ENCODE peak calls at places on chromosome 2, in five cellular contexts. L is K562, X is HepG2, T is GM12878, J is H1. M is an unnamed sample.

GRCh38 chr2:179837408-179837807 is 24.0 kb downstream of the ZNF385B start:
- DNase-seq in T (no peak), X (peak), J (no peak), L (no peak), M (no peak)

GRCh38 chr2:240400319-240401161 is 34.9 kb upstream of the GPC1 start:
- DNase-seq in T (no peak), X (no peak), J (no peak), L (no peak), M (no peak)

GRCh38 chr2:12457831-12458230 is 258.9 kb upstream of the TRIB2 start:
- DNase-seq in T (no peak), X (no peak), J (no peak), L (no peak), M (no peak)

GRCh38 chr2:169868951-169869350 is 41.7 kb downstream of the UBR3 start:
- DNase-seq in J (no peak), L (no peak), T (no peak), X (no peak), M (no peak)

GRCh38 chr2:184053326-184053725 is 545.0 kb upstream of the ZNF804A start:
- DNase-seq in L (no peak), J (no peak), X (no peak), T (no peak), M (no peak)

GRCh38 chr2:2331905-2332280 is 818 bp upstream of the MYT1L start:
- DNase-seq in J (peak), X (no peak), L (no peak), T (no peak), M (peak)

GRCh38 chr2:111176388-111176787 is 55.7 kb downstream of the BCL2L11 start:
- DNase-seq in J (no peak), X (peak), T (no peak), L (no peak), M (no peak)

GRCh38 chr2:236887519-236887918 is 198.2 kb upstream of the COPS8 start:
- DNase-seq in T (no peak), X (no peak), L (no peak), J (peak), M (no peak)

GRCh38 chr2:129467941-129468340 is 511.5 kb upstream of the RAB6C start:
- DNase-seq in J (no peak), L (no peak), X (no peak), T (no peak), M (no peak)

GRCh38 chr2:148874868-148875341 is at the start of gene KIF5C:
- DNase-seq in L (peak), J (peak), X (peak), T (peak), M (peak)

GRCh38 chr2:62207480-62207879 is 11.6 kb downstream of the B3GNT2 start:
- DNase-seq in T (no peak), L (no peak), J (no peak), X (no peak), M (no peak)

GRCh38 chr2:167908786-167909185 is 338.6 kb downstream of the STK39 start:
- DNase-seq in L (no peak), J (no peak), T (no peak), X (no peak), M (no peak)

GRCh38 chr2:43762286-43762685 is 11.6 kb upstream of the DYNC2LI1 start:
- DNase-seq in X (no peak), J (no peak), T (no peak), L (no peak), M (no peak)

GRCh38 chr2:45505138-45505537 is 105.9 kb downstream of the SRBD1 start:
- DNase-seq in X (no peak), L (no peak), J (no peak), T (no peak), M (no peak)

GRCh38 chr2:959453-959852 is 8.8 kb downstream of the SNTG2 start:
- DNase-seq in L (no peak), J (no peak), X (no peak), T (no peak), M (no peak)

GRCh38 chr2:108304975-108305374 is 16.3 kb downstream of the SULT1C2 start:
- DNase-seq in L (no peak), J (no peak), X (no peak), T (peak), M (no peak)

GRCh38 chr2:158973111-158973510 is 4.7 kb downstream of the TANC1 start:
- DNase-seq in T (no peak), X (no peak), J (no peak), L (no peak), M (no peak)

GRCh38 chr2:234996467-234997270 is 44.9 kb downstream of the SH3BP4 start:
- DNase-seq in J (peak), T (no peak), X (peak), L (no peak), M (peak)

GRCh38 chr2:67340118-67341011 is 56.8 kb upstream of the ETAA1 start:
- DNase-seq in J (peak), T (no peak), L (no peak), X (no peak), M (no peak)

GRCh38 chr2:197450485-197450884 is 2.9 kb upstream of the COQ10B start:
- DNase-seq in X (no peak), T (no peak), L (no peak), J (no peak), M (no peak)

GRCh38 chr2:182018218-182018617 is 32.6 kb downstream of the PPP1R1C start:
- DNase-seq in J (no peak), L (no peak), T (no peak), X (no peak), M (no peak)

GRCh38 chr2:240642061-240642805 is 17.0 kb downstream of the GPR35 start:
- DNase-seq in T (no peak), L (no peak), J (no peak), X (no peak), M (no peak)

GRCh38 chr2:43333656-43334144 is 107.3 kb upstream of the ZFP36L2 start:
- DNase-seq in J (no peak), T (no peak), X (no peak), L (no peak), M (no peak)

GRCh38 chr2:160892204-160892603 is 268.0 kb upstream of the TANK start:
- DNase-seq in L (no peak), T (no peak), X (no peak), J (no peak), M (no peak)

GRCh38 chr2:149990965-149991364 is 403.4 kb upstream of the MMADHC start:
- DNase-seq in T (no peak), X (no peak), J (no peak), L (no peak), M (no peak)

GRCh38 chr2:44951714-44952113 is 10.2 kb downstream of the SIX3 start:
- DNase-seq in T (no peak), X (no peak), J (no peak), L (no peak), M (no peak)

GRCh38 chr2:146312899-146313298 is 1531.9 kb upstream of the ACVR2A start:
- DNase-seq in L (no peak), J (no peak), T (no peak), X (no peak), M (no peak)

GRCh38 chr2:36780231-36780808 is 83.8 kb downstream of the VIT start:
- DNase-seq in J (no peak), T (peak), L (peak), X (peak), M (no peak)

DNA sequence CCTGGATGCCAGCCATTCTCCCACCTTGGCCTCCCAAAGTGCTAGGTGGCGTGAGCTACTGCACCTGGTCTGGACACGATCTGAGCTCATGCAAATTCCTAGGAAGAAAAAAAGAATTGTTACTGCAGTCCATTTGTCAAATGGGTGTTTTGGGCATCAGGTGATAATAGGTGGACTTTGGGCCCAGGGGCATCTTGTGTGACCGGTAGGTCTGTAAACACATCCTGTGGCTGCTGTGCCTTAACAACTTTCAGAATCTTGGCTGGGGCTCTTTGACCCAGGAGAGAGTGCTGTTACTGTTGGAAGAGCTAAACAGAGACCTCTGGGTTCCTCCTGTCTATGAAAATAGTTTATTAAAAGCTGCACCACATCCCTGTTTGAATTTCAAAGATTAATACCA is 34.9 kb upstream of the TFCP2L1 start:
- DNase-seq in J (no peak), T (no peak), L (no peak), X (no peak), M (no peak)
- TF ChIP-seq ATF2 in J (no peak), T (no peak), L (no peak), X (no peak), M (no peak)

GRCh38 chr2:187594801-187595200 is 40.6 kb upstream of the TFPI start:
- DNase-seq in L (no peak), X (no peak), T (no peak), J (no peak), M (no peak)

GRCh38 chr2:187593098-187593497 is 38.9 kb upstream of the TFPI start:
- DNase-seq in T (no peak), J (no peak), L (no peak), X (no peak), M (no peak)

GRCh38 chr2:187590175-187590574 is 35.9 kb upstream of the TFPI start:
- DNase-seq in T (no peak), J (no peak), X (no peak), L (no peak), M (no peak)

GRCh38 chr2:187593697-187594096 is 39.5 kb upstream of the TFPI start:
- DNase-seq in L (no peak), J (no peak), T (no peak), X (no peak), M (no peak)
- TF ChIP-seq ATF2 in L (no peak), J (no peak), T (no peak), X (no peak), M (no peak)

GRCh38 chr2:38602136-38602731 is 494 bp downstream of the HNRNPLL start:
- DNase-seq in T (no peak), L (no peak), J (peak), X (no peak), M (peak)

GRCh38 chr2:38600242-38600891 is 2.4 kb downstream of the HNRNPLL start:
- DNase-seq in X (peak), J (no peak), L (no peak), T (no peak), M (no peak)

GRCh38 chr2:38601061-38601460 is 1.7 kb downstream of the HNRNPLL start:
- DNase-seq in T (no peak), L (no peak), X (no peak), J (no peak), M (no peak)

GRCh38 chr2:38602732-38603401 is at the start of gene HNRNPLL:
- DNase-seq in T (no peak), X (peak), L (peak), J (peak), M (peak)

DNA sequence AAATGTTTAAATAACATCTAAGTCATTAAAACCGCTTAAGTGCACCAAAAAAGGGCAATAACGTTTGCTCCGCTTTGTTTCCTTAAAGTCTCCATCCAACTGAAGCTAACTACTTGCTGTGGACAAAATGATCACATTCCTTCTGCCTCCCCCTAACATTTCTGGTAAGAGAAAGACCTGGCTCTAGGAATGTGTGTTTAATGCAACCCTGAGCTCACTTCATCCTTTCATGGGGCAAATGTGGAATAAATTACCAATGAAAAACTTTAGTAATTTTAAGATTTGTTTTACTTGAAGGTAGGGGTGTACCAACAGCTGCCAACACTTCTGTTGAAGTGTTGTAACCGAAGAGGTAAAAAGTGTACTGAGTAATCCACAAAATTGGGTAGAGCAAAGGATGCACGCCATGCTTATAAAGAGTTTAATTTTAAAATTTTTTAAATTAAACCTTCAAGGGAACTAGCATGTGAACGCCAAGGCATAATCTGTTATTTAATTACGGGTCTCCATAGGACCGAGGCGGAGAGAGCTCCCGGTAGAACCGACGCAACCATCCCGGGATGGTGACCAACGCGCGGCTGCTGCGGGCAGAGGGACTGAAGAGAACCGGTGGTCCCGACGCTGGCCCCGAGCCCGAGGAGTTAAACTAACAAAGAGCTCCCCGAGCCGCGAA is 1.1 kb downstream of the HNRNPLL start:
- DNase-seq in J (no peak), X (peak), L (no peak), T (no peak), M (no peak)
- TF ChIP-seq ATF2 in J (no peak), X (no peak), L (no peak), T (no peak), M (no peak)

DNA sequence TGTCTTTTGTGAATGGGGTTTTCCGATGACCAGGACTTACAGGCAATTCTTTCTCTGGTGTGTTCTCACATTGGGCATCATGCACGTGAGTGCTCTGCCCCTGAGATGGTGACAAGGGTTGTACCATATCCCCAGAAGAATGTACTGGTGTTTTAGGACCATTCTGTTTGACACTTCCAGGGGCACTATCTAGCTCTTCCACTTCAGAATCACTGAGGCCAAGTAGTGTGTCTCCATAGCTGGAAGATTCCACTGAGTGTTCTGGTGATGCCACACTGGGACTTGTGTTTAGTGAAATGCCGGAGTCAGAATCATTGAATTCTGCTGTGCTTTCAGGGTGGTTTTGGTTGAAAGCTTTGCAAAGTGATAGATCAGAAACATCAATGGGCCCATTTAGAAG is 18.7 kb downstream of the HNRNPA3 start:
- DNase-seq in X (no peak), T (no peak), L (no peak), J (no peak), M (no peak)
- TF ChIP-seq ATF2 in X (no peak), T (no peak), L (no peak), J (no peak), M (no peak)

M was measured in WTC11.